ENCODE peak calls at places on chromosomes 11 and 22, in seven cellular contexts. U is mucosa of descending colon; F is choroid plexus epithelial cell; K is left ventricle myocardium inferior; Q is stimulated activated CD8-positive, alpha-beta memory T cell treated with anti-CD3 and anti-CD28 coated beads, Interleukin-7, amount 100 ng/mL, for 1 hour; S is activated T-cell treated with anti-CD3 and anti-CD28 coated beads, Interleukin-2, amount 50 U/mL, for 72 hours; A is ovary. X is an unnamed sample.

GRCh38 chr22:20904008-20904979 is 12.9 kb upstream of the CRKL start:
- DNase-seq in U (no peak), A (no peak), K (no peak), F (peak), Q (no peak), S (no peak), X (no peak)

GRCh38 chr22:28345304-28345703 is 334.3 kb downstream of the TTC28 start:
- DNase-seq in U (no peak), F (no peak), S (no peak), K (no peak), Q (no peak), A (peak), X (no peak)

GRCh38 chr22:45880091-45880651 is 96.8 kb downstream of the WNT7B start:
- DNase-seq in A (no peak), K (no peak), U (no peak), Q (no peak), F (no peak), S (no peak), X (no peak)

GRCh38 chr11:91085985-91086384 is 863.1 kb upstream of the CHORDC1 start:
- DNase-seq in A (no peak), K (no peak), S (no peak), U (no peak), Q (no peak), F (no peak), X (no peak)

GRCh38 chr22:50141891-50142363 is 28.6 kb upstream of the PANX2 start:
- DNase-seq in F (peak), Q (no peak), S (no peak), U (no peak), A (no peak), K (no peak), X (no peak)

GRCh38 chr22:46437990-46438389 is 99.4 kb downstream of the CELSR1 start:
- DNase-seq in K (no peak), U (no peak), F (no peak), Q (no peak), S (no peak), A (no peak), X (no peak)

GRCh38 chr11:76781046-76781801 is 1.9 kb upstream of the TSKU start:
- DNase-seq in K (no peak), U (peak), F (no peak), S (no peak), A (no peak), Q (no peak), X (no peak)

GRCh38 chr22:19722175-19722914 is 994 bp upstream of the GP1BB start:
- DNase-seq in Q (no peak), A (no peak), S (no peak), K (no peak), F (no peak), U (no peak), X (no peak)

GRCh38 chr11:123448798-123449197 is 18.7 kb downstream of the GRAMD1B start:
- DNase-seq in F (no peak), A (no peak), Q (no peak), S (no peak), U (no peak), K (no peak), X (no peak)

GRCh38 chr11:44785856-44786606 is 59.3 kb downstream of the TSPAN18 start:
- DNase-seq in U (no peak), K (no peak), Q (no peak), S (peak), A (no peak), F (no peak), X (no peak)

GRCh38 chr11:15189646-15190365 is 75.1 kb downstream of the INSC start:
- DNase-seq in A (no peak), U (no peak), F (peak), Q (no peak), K (no peak), S (no peak), X (no peak)

GRCh38 chr11:1863352-1864215 is 10.7 kb downstream of the LSP1 start:
- DNase-seq in S (no peak), U (peak), K (peak), A (peak), F (peak), Q (no peak), X (peak)

GRCh38 chr22:39643311-39644083 is 72.9 kb downstream of the CACNA1I start:
- DNase-seq in U (no peak), F (peak), S (no peak), A (no peak), K (no peak), Q (no peak), X (no peak)

GRCh38 chr11:112697371-112697770 is 263.8 kb upstream of the NCAM1 start:
- DNase-seq in S (no peak), U (no peak), F (no peak), Q (no peak), A (no peak), K (no peak), X (peak)

GRCh38 chr11:2310073-2310785 is 8.4 kb downstream of the TSPAN32 start:
- DNase-seq in U (peak), Q (no peak), K (no peak), F (no peak), A (no peak), S (no peak), X (no peak)

GRCh38 chr11:9396310-9396709 is 11.9 kb downstream of the IPO7 start:
- DNase-seq in Q (no peak), F (no peak), U (no peak), A (no peak), S (no peak), K (no peak), X (no peak)

GRCh38 chr22:17807571-17808410 is 33.5 kb upstream of the BID start:
- DNase-seq in S (no peak), A (no peak), F (peak), K (peak), U (no peak), Q (no peak), X (no peak)

GRCh38 chr22:48091060-48091650 is 1328.7 kb downstream of the TBC1D22A start:
- DNase-seq in F (no peak), K (no peak), Q (no peak), U (no peak), S (no peak), A (no peak), X (no peak)

GRCh38 chr11:96424693-96425092 is 34.9 kb downstream of the JRKL start:
- DNase-seq in F (peak), U (no peak), K (no peak), Q (no peak), S (no peak), A (no peak), X (no peak)

GRCh38 chr22:30079952-30080533 is at the start of gene HORMAD2:
- DNase-seq in F (peak), U (peak), S (no peak), A (no peak), K (no peak), Q (no peak), X (no peak)

GRCh38 chr11:100739636-100740035 is 52.5 kb downstream of the ARHGAP42 start:
- DNase-seq in A (no peak), K (no peak), F (peak), Q (no peak), U (no peak), S (no peak), X (no peak)

GRCh38 chr11:109480251-109480650 is 58.3 kb downstream of the C11orf87 start:
- DNase-seq in Q (no peak), U (no peak), K (no peak), A (no peak), F (no peak), S (no peak), X (no peak)

GRCh38 chr11:20032577-20033265 is 127.6 kb downstream of the DBX1 start:
- DNase-seq in S (no peak), Q (no peak), K (no peak), U (no peak), F (no peak), A (no peak), X (no peak)

GRCh38 chr11:47731466-47731865 is 16.3 kb upstream of the AGBL2 start:
- DNase-seq in S (no peak), F (no peak), K (no peak), A (no peak), Q (no peak), U (no peak), X (no peak)

GRCh38 chr11:69480547-69481392 is 693 bp upstream of the LINC01488 start:
- DNase-seq in F (peak), U (peak), A (no peak), K (peak), S (no peak), Q (no peak), X (no peak)

GRCh38 chr11:36411202-36411640 is 98.9 kb downstream of the TRAF6 start:
- DNase-seq in Q (no peak), F (no peak), A (no peak), U (peak), S (peak), K (no peak), X (no peak)

GRCh38 chr11:110347660-110348059 is 51.2 kb upstream of the RDX start:
- DNase-seq in K (no peak), S (no peak), U (no peak), Q (no peak), A (no peak), F (no peak), X (no peak)

X was measured in occipital lobe.